ENCODE peak calls at places on chromosomes 11 and 22, in five cellular contexts. J, L, W, M and I are unnamed samples.

GRCh38 chr11:111046291-111046690 is 199.2 kb upstream of the POU2AF2 start:
- DNase-seq in J (no peak), L (no peak), W (no peak), M (no peak), I (no peak)

GRCh38 chr11:62104816-62105610 is 18.8 kb upstream of the INCENP start:
- DNase-seq in J (peak; percentile 25), L (no peak), W (peak; percentile 81), M (no peak), I (no peak)

GRCh38 chr11:118275184-118275583 is 11.1 kb upstream of the MPZL2 start:
- DNase-seq in J (no peak), L (no peak), W (no peak), M (no peak), I (no peak)

GRCh38 chr11:1197886-1198765 is 24.7 kb upstream of the MUC5B start:
- DNase-seq in J (peak; percentile 9), L (peak; percentile 54), W (peak; percentile 63), M (peak; percentile 8), I (no peak)

GRCh38 chr11:746289-747175 is 732 bp upstream of the TALDO1 start:
- DNase-seq in J (peak; percentile 57), L (peak; percentile 65), W (no peak), M (no peak), I (peak; percentile 56)

GRCh38 chr11:75797116-75797515 is 17.9 kb upstream of the UVRAG start:
- DNase-seq in J (no peak), L (no peak), W (no peak), M (no peak), I (no peak)

GRCh38 chr11:13927496-13927895 is 35.0 kb upstream of the SPON1 start:
- DNase-seq in J (no peak), L (no peak), W (no peak), M (no peak), I (no peak)

GRCh38 chr11:101176381-101176780 is 46.8 kb upstream of the PGR start:
- DNase-seq in J (no peak), L (no peak), W (no peak), M (no peak), I (no peak)

GRCh38 chr22:31956360-31956759 is 12.0 kb downstream of the YWHAH start:
- DNase-seq in J (no peak), L (no peak), W (no peak), M (no peak), I (no peak)

GRCh38 chr22:25357606-25358420 is 138.4 kb downstream of the CRYBB2 start:
- DNase-seq in J (no peak), L (no peak), W (peak; percentile 43), M (no peak), I (no peak)

GRCh38 chr11:100273066-100273815 is 413.8 kb upstream of the ARHGAP42 start:
- DNase-seq in J (no peak), L (no peak), W (no peak), M (no peak), I (no peak)

GRCh38 chr22:33119044-33119443 is 60.9 kb upstream of the SYN3 start:
- DNase-seq in J (no peak), L (no peak), W (no peak), M (no peak), I (no peak)
- TF ChIP-seq CTCF in J (no peak), L (no peak), W (no peak), M (no peak), I (no peak)

GRCh38 chr11:70857885-70858284 is 394.5 kb downstream of the SHANK2 start:
- DNase-seq in J (no peak), L (no peak), W (no peak), M (no peak), I (no peak)
- H3K9me3 ChIP-seq in J (no peaks in the 10 kb centered on the region), L (no peaks in the 10 kb centered on the region), W (no peaks in the 10 kb centered on the region), M (no peaks in the 10 kb centered on the region), I (no peaks in the 10 kb centered on the region)

GRCh38 chr22:38429460-38430128 is 25.4 kb downstream of the KCNJ4 start:
- DNase-seq in J (no peak), L (peak; percentile 20), W (no peak), M (no peak), I (no peak)

GRCh38 chr22:38435010-38435409 is 20.0 kb downstream of the KCNJ4 start:
- DNase-seq in J (no peak), L (peak; percentile 79), W (no peak), M (no peak), I (no peak)

GRCh38 chr22:38433871-38434270 is 21.1 kb downstream of the KCNJ4 start:
- DNase-seq in J (no peak), L (no peak), W (no peak), M (no peak), I (no peak)

GRCh38 chr22:38431266-38432010 is 23.6 kb downstream of the KCNJ4 start:
- DNase-seq in J (no peak), L (peak; percentile 34), W (no peak), M (no peak), I (no peak)

GRCh38 chr22:38432264-38432663 is 22.7 kb downstream of the KCNJ4 start:
- DNase-seq in J (no peak), L (no peak), W (no peak), M (no peak), I (no peak)
- H3K4me1 ChIP-seq in J (no peaks in the 10 kb centered on the region), L (no peaks in the 10 kb centered on the region), W (no peaks in the 10 kb centered on the region), M (no peaks in the 10 kb centered on the region), I (peaks cover 9% of the 10 kb centered on the region)

DNA sequence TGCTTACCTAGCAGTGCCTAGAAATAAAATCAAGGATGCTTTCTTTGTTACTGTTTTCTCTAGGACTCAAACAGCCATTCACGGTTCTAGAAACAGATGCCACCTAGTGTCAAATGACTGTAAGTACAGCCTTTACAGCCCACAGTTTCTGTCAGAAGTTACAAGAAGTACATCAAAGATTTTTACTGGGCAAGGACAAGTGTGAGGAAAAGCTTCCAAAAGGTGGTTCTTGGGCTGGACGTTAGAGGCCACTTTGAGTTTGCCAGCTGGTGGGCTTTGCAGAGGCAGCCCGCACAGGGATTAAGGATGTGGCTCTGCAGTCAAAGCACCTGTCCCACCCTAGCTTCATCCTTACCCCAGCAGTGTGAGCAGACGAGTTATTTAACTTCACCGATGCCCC is 6.9 kb downstream of the KMT5B start:
- DNase-seq in J (peak; percentile 25), L (peak; percentile 46), W (no peak), M (no peak), I (peak; percentile 74)
- TF ChIP-seq CTCF in J (peak; percentile 58), L (peak; percentile 82), W (peak; percentile 83), M (peak; percentile 79), I (peak; percentile 88)

GRCh38 chr22:47929646-47930185 is 1167.3 kb downstream of the TBC1D22A start:
- DNase-seq in J (no peak), L (no peak), W (no peak), M (no peak), I (no peak)
- H3K9me3 ChIP-seq in J (no peaks in the 10 kb centered on the region), L (peaks cover 10% of the 10 kb centered on the region), W (no peaks in the 10 kb centered on the region), M (no peaks in the 10 kb centered on the region), I (no peaks in the 10 kb centered on the region)

GRCh38 chr11:65386307-65387081 is at the start of gene FRMD8:
- DNase-seq in J (peak; percentile 94), L (peak; percentile 70), W (peak; percentile 97), M (peak; percentile 95), I (peak; percentile 90)
- H3K4me1 ChIP-seq in J (peaks cover 93% of the 10 kb centered on the region), L (peaks cover 2% of the 10 kb centered on the region), W (peaks cover 61% of the 10 kb centered on the region), M (peaks cover 70% of the 10 kb centered on the region), I (peaks cover 29% of the 10 kb centered on the region)

GRCh38 chr11:127993788-127994187 is 593.6 kb downstream of the ETS1 start:
- DNase-seq in J (no peak), L (peak; percentile 51), W (no peak), M (no peak), I (no peak)
- TF ChIP-seq CTCF in J (no peak), L (peak; percentile 65), W (no peak), M (no peak), I (no peak)

DNA sequence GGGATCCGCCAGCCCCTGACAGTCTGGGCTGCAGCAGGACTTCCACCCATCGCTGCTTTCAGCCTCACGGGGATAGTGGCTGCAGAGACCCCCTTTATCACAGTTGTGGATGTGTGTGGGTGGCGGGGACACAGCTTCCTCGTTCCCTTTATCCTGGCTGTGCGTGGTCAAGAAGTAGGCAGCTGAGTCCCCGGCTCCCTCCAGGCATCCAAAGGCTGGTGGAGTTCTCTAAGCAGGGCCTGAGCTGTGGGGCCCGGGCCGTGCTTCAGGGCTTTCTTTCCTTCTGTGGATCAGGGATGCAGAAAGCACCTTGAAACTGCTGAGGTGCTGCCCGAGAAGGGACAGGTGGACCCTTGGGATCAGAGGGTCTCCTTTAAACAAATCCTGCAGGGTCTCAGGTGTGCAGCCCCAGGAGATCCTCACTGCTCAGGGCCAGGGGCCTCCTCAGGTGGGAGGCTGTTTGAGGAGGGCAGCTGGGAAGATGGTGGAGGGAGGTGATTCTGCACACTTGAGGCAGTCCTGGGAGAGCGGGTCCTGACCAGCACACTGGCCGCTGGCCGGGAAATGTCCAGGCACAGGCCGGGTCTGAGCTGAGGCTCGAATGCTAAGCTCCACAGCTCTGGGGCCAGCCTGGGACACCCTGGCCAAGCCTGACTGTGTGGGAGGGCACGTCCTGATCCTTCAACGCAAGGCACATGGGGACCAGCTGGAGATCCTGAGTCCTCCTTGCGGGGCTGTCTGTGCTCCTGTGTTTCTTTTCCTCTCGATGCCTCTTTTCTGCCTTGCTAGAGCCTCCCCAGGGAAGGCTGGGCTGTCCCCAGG is 1024.3 kb downstream of the BRD1 start:
- DNase-seq in J (no peak), L (no peak), W (peak; percentile 46), M (no peak), I (no peak)
- H3K9me3 ChIP-seq in J (no peaks in the 10 kb centered on the region), L (no peaks in the 10 kb centered on the region), W (no peaks in the 10 kb centered on the region), M (no peaks in the 10 kb centered on the region), I (no peaks in the 10 kb centered on the region)

DNA sequence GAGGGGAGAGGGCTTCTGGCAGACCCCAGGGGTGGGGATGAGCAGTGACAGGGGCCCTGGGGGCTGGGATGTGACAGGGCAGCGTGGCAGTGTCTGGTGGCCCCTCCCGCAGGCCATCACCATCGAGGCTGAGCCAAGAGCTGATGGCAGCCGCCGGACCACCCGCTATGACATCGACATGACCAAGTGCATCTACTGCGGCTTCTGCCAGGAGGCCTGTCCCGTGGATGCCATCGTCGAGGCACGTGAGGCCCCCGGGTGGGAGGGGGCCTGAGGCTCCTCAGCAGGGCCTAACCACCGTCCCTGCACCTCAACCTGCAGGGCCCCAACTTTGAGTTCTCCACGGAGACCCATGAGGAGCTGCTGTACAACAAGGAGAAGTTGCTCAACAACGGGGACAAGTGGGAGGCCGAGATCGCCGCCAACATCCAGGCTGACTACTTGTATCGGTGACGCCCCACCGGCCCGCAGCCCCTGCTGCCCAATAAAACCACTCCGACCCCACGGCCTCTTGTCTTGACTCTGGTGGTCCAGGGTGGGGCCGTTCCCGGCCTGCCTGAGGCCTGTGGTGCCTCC is 2.6 kb upstream of the TCIRG1 start:
- DNase-seq in J (no peak), L (no peak), W (no peak), M (peak; percentile 35), I (no peak)
- H3K4me1 ChIP-seq in J (peaks cover 74% of the 10 kb centered on the region), L (no peaks in the 10 kb centered on the region), W (peaks cover 40% of the 10 kb centered on the region), M (peaks cover 30% of the 10 kb centered on the region), I (peaks cover 24% of the 10 kb centered on the region)